ENCODE peak calls at places on chromosomes 2 and 18, in ten cellular contexts. R, L, M, Y, C, E, D, I, Q and B are unnamed samples.

GRCh38 chr2:88187038-88187676 is 17.0 kb downstream of the THNSL2 start:
- DNase-seq in R (peak), L (peak), M (peak), Y (peak), C (no peak), E (peak), D (peak), I (peak), Q (peak), B (peak)

GRCh38 chr2:102337481-102338386 is 17.9 kb upstream of the IL18R1 start:
- DNase-seq in R (no peak), L (peak), M (no peak), Y (no peak), C (no peak), E (no peak), D (no peak), I (no peak), Q (no peak), B (no peak)

GRCh38 chr2:154740360-154740759 is 41.9 kb downstream of the KCNJ3 start:
- DNase-seq in R (no peak), L (no peak), M (no peak), Y (no peak), C (no peak), E (no peak), D (no peak), I (no peak), Q (no peak), B (no peak)

GRCh38 chr18:7743256-7743655 is 176.1 kb downstream of the PTPRM start:
- DNase-seq in R (no peak), L (no peak), M (no peak), Y (no peak), C (no peak), E (no peak), D (no peak), I (no peak), Q (no peak), B (no peak)

GRCh38 chr2:157307021-157307420 is 18.6 kb downstream of the ERMN start:
- DNase-seq in R (peak), L (no peak), M (no peak), Y (no peak), C (no peak), E (no peak), D (no peak), I (no peak), Q (peak), B (peak)

GRCh38 chr2:172102858-172103359 is at the start of gene DLX2:
- DNase-seq in R (peak), L (peak), M (peak), Y (peak), C (no peak), E (peak), D (peak), I (no peak), Q (peak), B (peak)

GRCh38 chr2:227447606-227448005 is 24.4 kb upstream of the AGFG1 start:
- DNase-seq in R (peak), L (peak), M (peak), Y (no peak), C (no peak), E (no peak), D (no peak), I (no peak), Q (no peak), B (no peak)

GRCh38 chr2:169329669-169330554 is 32.4 kb downstream of the LRP2 start:
- DNase-seq in R (no peak), L (no peak), M (no peak), Y (no peak), C (no peak), E (no peak), D (no peak), I (no peak), Q (no peak), B (no peak)

GRCh38 chr18:78517328-78517727 is 462.3 kb upstream of the SALL3 start:
- DNase-seq in R (no peak), L (no peak), M (no peak), Y (no peak), C (no peak), E (no peak), D (no peak), I (no peak), Q (no peak), B (no peak)

GRCh38 chr2:108412995-108413726 is 35.4 kb downstream of the SULT1C4 start:
- DNase-seq in R (peak), L (peak), M (peak), Y (no peak), C (no peak), E (no peak), D (no peak), I (no peak), Q (no peak), B (no peak)

GRCh38 chr2:59680863-59681262 is 872.6 kb downstream of the BCL11A start:
- DNase-seq in R (no peak), L (no peak), M (no peak), Y (no peak), C (no peak), E (no peak), D (no peak), I (no peak), Q (no peak), B (no peak)

GRCh38 chr18:40676676-40677075 is 1278.4 kb upstream of the PIK3C3 start:
- DNase-seq in R (no peak), L (no peak), M (no peak), Y (no peak), C (no peak), E (no peak), D (no peak), I (no peak), Q (no peak), B (no peak)

GRCh38 chr2:123993728-123994323 is 31.3 kb upstream of the CNTNAP5 start:
- DNase-seq in R (peak), L (peak), M (no peak), Y (no peak), C (no peak), E (peak), D (no peak), I (no peak), Q (peak), B (peak)

GRCh38 chr2:196403471-196403870 is 232.1 kb upstream of the STK17B start:
- DNase-seq in R (peak), L (peak), M (no peak), Y (no peak), C (no peak), E (no peak), D (no peak), I (no peak), Q (no peak), B (no peak)

GRCh38 chr2:234978466-234979203 is 26.8 kb downstream of the SH3BP4 start:
- DNase-seq in R (peak), L (peak), M (no peak), Y (no peak), C (no peak), E (peak), D (no peak), I (no peak), Q (no peak), B (no peak)

GRCh38 chr2:45132551-45132950 is 123.3 kb upstream of the SIX2 start:
- DNase-seq in R (no peak), L (no peak), M (no peak), Y (no peak), C (no peak), E (no peak), D (no peak), I (no peak), Q (no peak), B (peak)

GRCh38 chr2:130336877-130337734 is 5.6 kb upstream of the IMP4 start:
- DNase-seq in R (peak), L (peak), M (peak), Y (peak), C (no peak), E (peak), D (peak), I (peak), Q (peak), B (no peak)

GRCh38 chr2:16245481-16246054 is 305.2 kb downstream of the MYCN start:
- DNase-seq in R (no peak), L (no peak), M (no peak), Y (no peak), C (no peak), E (no peak), D (no peak), I (no peak), Q (no peak), B (no peak)

GRCh38 chr2:104049433-104049832 is 804.5 kb upstream of the POU3F3 start:
- DNase-seq in R (no peak), L (no peak), M (no peak), Y (no peak), C (no peak), E (no peak), D (no peak), I (no peak), Q (no peak), B (no peak)